ENCODE peak calls at places on chromosomes 7 and 10, in nine cellular contexts. Q, M, J, G, F, A, E, T and H are unnamed samples.

GRCh38 chr7:28258240-28258639 is 77.6 kb upstream of the JAZF1 start:
- DNase-seq in T (no peak), A (no peak), F (no peak), G (no peak), E (no peak), Q (no peak), J (no peak), M (no peak), H (no peak)

GRCh38 chr7:108122181-108122580 is 8.0 kb downstream of the LAMB4 start:
- DNase-seq in M (no peak), J (no peak), T (no peak), A (no peak), G (no peak), Q (no peak), E (no peak), F (no peak), H (no peak)

GRCh38 chr7:92158660-92159575 is 20.0 kb downstream of the LRRD1 start:
- DNase-seq in A (peak), M (no peak), F (no peak), G (peak), T (no peak), J (peak), E (no peak), Q (no peak), H (peak)

GRCh38 chr7:30285067-30285530 is 702 bp downstream of the ZNRF2 start:
- DNase-seq in A (no peak), G (peak), J (no peak), T (peak), M (peak), F (peak), Q (no peak), E (peak), H (no peak)

GRCh38 chr7:121960678-121961461 is 87.9 kb downstream of the PTPRZ1 start:
- DNase-seq in M (peak), A (peak), J (peak), T (no peak), Q (no peak), F (no peak), E (no peak), G (peak), H (peak)

GRCh38 chr10:16314259-16314658 is 122.6 kb upstream of the PTER start:
- DNase-seq in G (no peak), F (no peak), E (no peak), T (no peak), Q (no peak), M (no peak), A (no peak), J (no peak), H (no peak)

GRCh38 chr10:94038024-94038423 is 44.3 kb downstream of the PLCE1 start:
- DNase-seq in E (no peak), A (peak), F (no peak), M (no peak), Q (no peak), G (peak), T (no peak), J (no peak), H (no peak)

GRCh38 chr7:34776748-34777358 is 118.8 kb downstream of the NPSR1 start:
- DNase-seq in T (no peak), G (no peak), F (no peak), A (no peak), Q (no peak), M (no peak), E (no peak), J (no peak), H (no peak)

GRCh38 chr7:101535333-101535732 is 93.8 kb downstream of the MYL10 start:
- DNase-seq in J (no peak), Q (no peak), G (peak), E (no peak), M (no peak), T (no peak), A (no peak), F (no peak), H (no peak)

GRCh38 chr10:48542471-48543210 is 62.2 kb downstream of the ARHGAP22 start:
- DNase-seq in T (no peak), A (no peak), Q (no peak), F (no peak), G (no peak), M (no peak), J (no peak), E (no peak), H (no peak)

GRCh38 chr10:71774916-71775702 is 1.8 kb upstream of the VSIR start:
- DNase-seq in A (no peak), T (no peak), J (no peak), F (no peak), Q (no peak), M (no peak), G (peak), E (no peak), H (no peak)

GRCh38 chr7:64946772-64947171 is 43.7 kb downstream of the ZNF273 start:
- DNase-seq in J (no peak), E (no peak), G (peak), M (peak), T (peak), Q (no peak), A (no peak), F (no peak), H (no peak)

GRCh38 chr7:40199076-40199802 is 64.4 kb downstream of the SUGCT start:
- DNase-seq in A (peak), J (peak), G (peak), Q (no peak), E (no peak), T (no peak), F (no peak), M (peak), H (peak)

GRCh38 chr7:110296321-110296720 is 794.6 kb upstream of the LRRN3 start:
- DNase-seq in A (peak), T (no peak), Q (no peak), E (no peak), M (no peak), G (no peak), J (no peak), F (no peak), H (no peak)

GRCh38 chr7:12731214-12731656 is 43.8 kb downstream of the ARL4A start:
- DNase-seq in J (no peak), E (no peak), T (no peak), Q (no peak), A (peak), G (peak), F (no peak), M (no peak), H (no peak)

GRCh38 chr7:31603076-31603475 is 83.9 kb upstream of the PPP1R17 start:
- DNase-seq in A (peak), J (no peak), Q (no peak), T (no peak), G (no peak), F (no peak), M (no peak), E (no peak), H (no peak)

GRCh38 chr7:69619619-69620018 is 21.3 kb downstream of the AUTS2 start:
- DNase-seq in Q (no peak), E (no peak), M (no peak), J (no peak), G (no peak), T (no peak), A (no peak), F (no peak), H (no peak)

GRCh38 chr10:77563638-77564270 is 73.9 kb downstream of the KCNMA1 start:
- DNase-seq in G (no peak), Q (no peak), J (no peak), E (no peak), T (no peak), F (no peak), A (no peak), M (no peak), H (no peak)

GRCh38 chr7:183496-183895 is 8.9 kb upstream of the FAM20C start:
- DNase-seq in M (no peak), J (no peak), A (no peak), Q (no peak), E (no peak), T (no peak), G (no peak), F (no peak), H (no peak)

GRCh38 chr7:44324204-44325126 is 929 bp downstream of the CAMK2B start:
- DNase-seq in M (no peak), T (no peak), E (no peak), G (peak), J (no peak), A (no peak), F (no peak), Q (no peak), H (no peak)

GRCh38 chr10:113753020-113753692 is 1.7 kb downstream of the PLEKHS1 start:
- DNase-seq in F (no peak), M (peak), T (no peak), E (no peak), J (no peak), A (no peak), Q (no peak), G (no peak), H (no peak)

GRCh38 chr7:70312336-70312735 is 714.1 kb downstream of the AUTS2 start:
- DNase-seq in J (no peak), T (peak), F (no peak), A (no peak), E (no peak), G (no peak), Q (no peak), M (no peak), H (no peak)

GRCh38 chr10:17059197-17059688 is 70.4 kb downstream of the CUBN start:
- DNase-seq in F (no peak), A (peak), G (peak), Q (no peak), T (no peak), J (peak), E (no peak), M (peak), H (peak)

GRCh38 chr10:61628875-61629513 is 33.7 kb upstream of the CABCOCO1 start:
- DNase-seq in T (no peak), A (peak), G (peak), Q (no peak), E (no peak), J (peak), F (no peak), M (peak), H (peak)

GRCh38 chr10:120945801-120946302 is 94.7 kb downstream of the WDR11 start:
- DNase-seq in T (no peak), A (no peak), F (no peak), E (no peak), G (peak), Q (no peak), J (no peak), M (no peak), H (no peak)

GRCh38 chr7:44756904-44757303 is 8.3 kb downstream of the ZMIZ2 start:
- DNase-seq in A (no peak), T (no peak), J (no peak), F (no peak), E (no peak), G (no peak), M (no peak), Q (no peak), H (no peak)

GRCh38 chr7:5063698-5064097 is 18.0 kb downstream of the RBAK start:
- DNase-seq in F (no peak), G (no peak), E (no peak), M (no peak), J (no peak), Q (no peak), A (no peak), T (no peak), H (no peak)

GRCh38 chr10:102416181-102417094 is 2.1 kb downstream of the PSD start:
- DNase-seq in Q (no peak), E (no peak), J (no peak), M (no peak), T (no peak), G (no peak), F (no peak), A (no peak), H (no peak)

GRCh38 chr7:134470864-134471263 is 12.0 kb upstream of the AKR1B1 start:
- DNase-seq in F (no peak), A (peak), Q (no peak), T (no peak), M (no peak), E (no peak), J (no peak), G (peak), H (no peak)

GRCh38 chr7:30202671-30203070 is 67.9 kb downstream of the MTURN start:
- DNase-seq in G (no peak), Q (no peak), J (no peak), M (no peak), F (no peak), A (no peak), E (no peak), T (no peak), H (no peak)

GRCh38 chr10:47223236-47223635 is 76.8 kb upstream of the GDF10 start:
- DNase-seq in F (no peak), A (no peak), E (no peak), M (no peak), T (no peak), J (no peak), Q (no peak), G (no peak), H (no peak)

GRCh38 chr10:47217123-47217522 is 82.9 kb upstream of the GDF10 start:
- DNase-seq in T (no peak), F (no peak), Q (no peak), A (no peak), G (no peak), J (no peak), E (no peak), M (no peak), H (no peak)

GRCh38 chr10:47214520-47214919 is 85.5 kb upstream of the GDF10 start:
- DNase-seq in A (no peak), G (peak), J (no peak), T (no peak), Q (no peak), F (no peak), M (no peak), E (no peak), H (no peak)

GRCh38 chr10:47222461-47222860 is 77.5 kb upstream of the GDF10 start:
- DNase-seq in M (no peak), G (no peak), J (no peak), A (no peak), F (no peak), T (no peak), Q (no peak), E (no peak), H (no peak)

GRCh38 chr10:47218803-47219202 is 81.2 kb upstream of the GDF10 start:
- DNase-seq in F (no peak), G (no peak), E (no peak), M (no peak), Q (no peak), J (no peak), A (no peak), T (no peak), H (no peak)
- H3K4me3 ChIP-seq in F (no peak), G (no peak), E (no peak), M (no peak), Q (no peak), J (no peak), A (no peak), T (no peak), H (no peak)

DNA sequence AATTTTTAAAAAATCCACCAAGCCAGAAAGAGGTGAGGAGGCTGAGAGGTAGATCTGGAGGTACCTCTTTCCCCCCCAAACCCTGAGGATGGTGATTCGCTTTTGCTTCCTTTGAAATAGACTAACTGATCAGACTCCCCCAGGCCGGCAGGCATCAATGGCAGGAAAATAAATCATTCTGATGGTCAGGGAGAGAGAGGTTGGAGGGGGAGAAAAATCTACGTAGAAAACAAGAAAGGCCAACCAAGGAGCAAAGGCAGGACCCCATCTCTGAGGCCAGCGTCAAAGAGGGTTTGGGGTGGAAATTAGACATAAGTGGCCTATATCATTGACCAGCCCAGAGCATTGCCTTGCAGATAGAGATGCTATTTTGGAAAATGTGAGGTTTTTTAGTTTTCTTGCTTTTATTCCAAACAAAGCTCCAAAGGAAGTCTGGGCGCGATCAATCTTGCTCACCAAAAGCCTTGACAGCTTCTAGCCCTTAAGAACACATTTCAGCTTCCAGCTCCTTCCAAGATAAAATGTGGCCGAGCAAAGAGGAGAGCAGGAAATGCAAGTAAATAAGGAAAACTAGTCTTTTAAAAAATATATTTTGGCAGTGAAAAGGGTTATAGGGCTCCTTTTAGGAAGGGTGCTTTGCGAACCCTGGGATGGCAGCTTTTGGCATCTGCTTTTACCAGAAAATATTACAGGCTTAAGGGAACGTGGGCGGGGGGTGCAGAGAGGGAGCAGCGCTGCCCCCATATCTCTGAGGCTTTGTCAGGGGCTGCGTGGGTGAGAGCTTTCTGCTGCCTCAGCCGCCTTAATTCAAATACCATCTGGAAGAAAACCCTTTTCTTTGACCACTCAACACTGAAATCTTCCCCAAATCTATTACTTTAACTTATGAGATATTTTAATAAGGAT is 2.0 kb upstream of the HOXA2 start:
- DNase-seq in M (no peak), A (peak), Q (no peak), T (no peak), J (no peak), G (no peak), E (no peak), F (no peak), H (no peak)
- H3K4me3 ChIP-seq in M (no peak), A (peak), Q (no peak), T (no peak), J (no peak), G (no peak), E (peak), F (no peak), H (no peak)

GRCh38 chr10:119103241-119103640 is 672 bp upstream of the DENND10 start:
- DNase-seq in A (no peak), T (no peak), E (no peak), G (no peak), F (no peak), J (no peak), Q (no peak), M (no peak), H (no peak)
- H3K4me3 ChIP-seq in A (no peak), T (peak), E (no peak), G (no peak), F (no peak), J (no peak), Q (no peak), M (no peak), H (no peak)

GRCh38 chr10:131915484-131915883 is 14.7 kb downstream of the PPP2R2D start:
- DNase-seq in T (no peak), A (no peak), Q (no peak), J (no peak), E (no peak), M (no peak), F (no peak), G (no peak), H (no peak)
- H3K4me3 ChIP-seq in T (no peak), A (no peak), Q (no peak), J (no peak), E (no peak), M (no peak), F (no peak), G (no peak), H (no peak)